ENCODE peak calls at places on chromosomes 3 and 15, in nine cellular contexts. One of them, this sample, is unnamed.

GRCh38 chr15:57472861-57473260 is 96.6 kb downstream of the CGNL1 start:
- DNase-seq in right lobe of liver: no peak
- DNase-seq in adrenal gland: no peak
- DNase-seq in IMR-90: peak; percentile 21
- DNase-seq in prostate gland: no peak
- DNase-seq in breast epithelium: no peak
- DNase-seq in body of pancreas: no peak
- DNase-seq in gastrocnemius medialis: no peak
- DNase-seq in K562: no peak
- DNase-seq in this sample: no peak

GRCh38 chr3:12934431-12934830 is 93.1 kb upstream of the RPL32 start:
- DNase-seq in K562: no peak
- DNase-seq in IMR-90: no peak
- DNase-seq in breast epithelium: peak; percentile 55
- DNase-seq in gastrocnemius medialis: peak; percentile 62
- DNase-seq in right lobe of liver: no peak
- DNase-seq in prostate gland: peak; percentile 33
- DNase-seq in adrenal gland: peak; percentile 92
- DNase-seq in body of pancreas: peak; percentile 88
- DNase-seq in this sample: peak; percentile 72

GRCh38 chr3:133366921-133367320 is 32.9 kb upstream of the BFSP2 start:
- DNase-seq in breast epithelium: no peak
- DNase-seq in body of pancreas: no peak
- DNase-seq in IMR-90: no peak
- DNase-seq in gastrocnemius medialis: no peak
- DNase-seq in right lobe of liver: no peak
- DNase-seq in prostate gland: no peak
- DNase-seq in K562: no peak
- DNase-seq in adrenal gland: no peak
- DNase-seq in this sample: no peak

GRCh38 chr3:57952208-57952631 is 56.0 kb upstream of the FLNB start:
- DNase-seq in adrenal gland: peak; percentile 49
- DNase-seq in body of pancreas: no peak
- DNase-seq in IMR-90: peak; percentile 96
- DNase-seq in right lobe of liver: no peak
- DNase-seq in prostate gland: no peak
- DNase-seq in breast epithelium: peak; percentile 76
- DNase-seq in gastrocnemius medialis: peak; percentile 51
- DNase-seq in K562: peak; percentile 13
- DNase-seq in this sample: peak; percentile 64

GRCh38 chr3:74067296-74067695 is 442.6 kb upstream of the PDZRN3 start:
- DNase-seq in body of pancreas: no peak
- DNase-seq in breast epithelium: no peak
- DNase-seq in adrenal gland: peak; percentile 79
- DNase-seq in IMR-90: peak; percentile 32
- DNase-seq in gastrocnemius medialis: no peak
- DNase-seq in K562: no peak
- DNase-seq in prostate gland: peak; percentile 10
- DNase-seq in right lobe of liver: peak; percentile 82
- DNase-seq in this sample: no peak

GRCh38 chr3:103048371-103048722 is 613.5 kb downstream of the ZPLD1 start:
- DNase-seq in prostate gland: no peak
- DNase-seq in gastrocnemius medialis: no peak
- DNase-seq in adrenal gland: no peak
- DNase-seq in body of pancreas: no peak
- DNase-seq in right lobe of liver: no peak
- DNase-seq in breast epithelium: no peak
- DNase-seq in IMR-90: no peak
- DNase-seq in K562: no peak
- DNase-seq in this sample: no peak

GRCh38 chr3:55267206-55267930 is 219.7 kb downstream of the WNT5A start:
- DNase-seq in gastrocnemius medialis: no peak
- DNase-seq in prostate gland: no peak
- DNase-seq in adrenal gland: no peak
- DNase-seq in IMR-90: peak; percentile 76
- DNase-seq in K562: no peak
- DNase-seq in right lobe of liver: no peak
- DNase-seq in body of pancreas: no peak
- DNase-seq in breast epithelium: no peak
- DNase-seq in this sample: no peak

GRCh38 chr3:171950373-171950772 is 89.0 kb upstream of the FNDC3B start:
- DNase-seq in gastrocnemius medialis: no peak
- DNase-seq in breast epithelium: no peak
- DNase-seq in adrenal gland: peak; percentile 21
- DNase-seq in right lobe of liver: no peak
- DNase-seq in prostate gland: no peak
- DNase-seq in body of pancreas: no peak
- DNase-seq in IMR-90: peak; percentile 56
- DNase-seq in K562: no peak
- DNase-seq in this sample: no peak

GRCh38 chr3:140093742-140094141 is 158.8 kb downstream of the CLSTN2 start:
- DNase-seq in prostate gland: peak; percentile 93
- DNase-seq in right lobe of liver: no peak
- DNase-seq in adrenal gland: peak; percentile 81
- DNase-seq in K562: no peak
- DNase-seq in breast epithelium: no peak
- DNase-seq in body of pancreas: peak; percentile 90
- DNase-seq in gastrocnemius medialis: peak; percentile 82
- DNase-seq in IMR-90: peak; percentile 46
- DNase-seq in this sample: peak; percentile 74

GRCh38 chr3:82240322-82240721 is 478.9 kb upstream of the GBE1 start:
- DNase-seq in IMR-90: no peak
- DNase-seq in right lobe of liver: no peak
- DNase-seq in body of pancreas: no peak
- DNase-seq in gastrocnemius medialis: no peak
- DNase-seq in adrenal gland: no peak
- DNase-seq in breast epithelium: no peak
- DNase-seq in K562: no peak
- DNase-seq in prostate gland: no peak
- DNase-seq in this sample: no peak

GRCh38 chr3:97942801-97943546 is 29.3 kb downstream of the RIOX2 start:
- DNase-seq in gastrocnemius medialis: no peak
- DNase-seq in K562: no peak
- DNase-seq in IMR-90: no peak
- DNase-seq in adrenal gland: no peak
- DNase-seq in right lobe of liver: no peak
- DNase-seq in prostate gland: no peak
- DNase-seq in breast epithelium: no peak
- DNase-seq in body of pancreas: no peak
- DNase-seq in this sample: no peak

GRCh38 chr15:62886431-62887071 is 156.0 kb upstream of the TPM1 start:
- DNase-seq in breast epithelium: no peak
- DNase-seq in gastrocnemius medialis: no peak
- DNase-seq in IMR-90: peak; percentile 37
- DNase-seq in prostate gland: no peak
- DNase-seq in body of pancreas: no peak
- DNase-seq in right lobe of liver: peak; percentile 71
- DNase-seq in K562: no peak
- DNase-seq in adrenal gland: no peak
- DNase-seq in this sample: no peak

GRCh38 chr3:46876313-46877300 is 914 bp upstream of the PTH1R start:
- DNase-seq in breast epithelium: no peak
- DNase-seq in right lobe of liver: no peak
- DNase-seq in prostate gland: no peak
- DNase-seq in adrenal gland: no peak
- DNase-seq in gastrocnemius medialis: no peak
- DNase-seq in IMR-90: no peak
- DNase-seq in K562: no peak
- DNase-seq in body of pancreas: no peak
- DNase-seq in this sample: no peak

GRCh38 chr3:44048196-44048924 is 193.3 kb upstream of the TOPAZ1 start:
- DNase-seq in prostate gland: no peak
- DNase-seq in body of pancreas: no peak
- DNase-seq in adrenal gland: no peak
- DNase-seq in breast epithelium: no peak
- DNase-seq in right lobe of liver: no peak
- DNase-seq in K562: no peak
- DNase-seq in gastrocnemius medialis: no peak
- DNase-seq in IMR-90: no peak
- DNase-seq in this sample: peak; percentile 57

GRCh38 chr15:101394056-101394630 is 95.4 kb downstream of the PCSK6 start:
- DNase-seq in IMR-90: no peak
- DNase-seq in breast epithelium: no peak
- DNase-seq in K562: no peak
- DNase-seq in prostate gland: no peak
- DNase-seq in adrenal gland: no peak
- DNase-seq in right lobe of liver: no peak
- DNase-seq in body of pancreas: no peak
- DNase-seq in gastrocnemius medialis: no peak
- DNase-seq in this sample: no peak

GRCh38 chr3:10550705-10551104 is 45.3 kb upstream of the ATP2B2 start:
- DNase-seq in breast epithelium: peak; percentile 12
- DNase-seq in K562: no peak
- DNase-seq in prostate gland: no peak
- DNase-seq in IMR-90: no peak
- DNase-seq in gastrocnemius medialis: peak; percentile 65
- DNase-seq in right lobe of liver: peak; percentile 18
- DNase-seq in body of pancreas: no peak
- DNase-seq in adrenal gland: no peak
- DNase-seq in this sample: no peak

GRCh38 chr3:30625541-30626438 is 19.4 kb downstream of the TGFBR2 start:
- DNase-seq in IMR-90: peak; percentile 88
- DNase-seq in prostate gland: no peak
- DNase-seq in right lobe of liver: peak; percentile 71
- DNase-seq in body of pancreas: no peak
- DNase-seq in gastrocnemius medialis: no peak
- DNase-seq in adrenal gland: no peak
- DNase-seq in breast epithelium: no peak
- DNase-seq in K562: no peak
- DNase-seq in this sample: no peak

GRCh38 chr3:23810342-23811116 is 4.8 kb downstream of the UBE2E1 start:
- DNase-seq in body of pancreas: peak; percentile 54
- DNase-seq in right lobe of liver: peak; percentile 64
- DNase-seq in IMR-90: no peak
- DNase-seq in adrenal gland: peak; percentile 49
- DNase-seq in K562: peak; percentile 50
- DNase-seq in breast epithelium: no peak
- DNase-seq in prostate gland: no peak
- DNase-seq in gastrocnemius medialis: peak; percentile 60
- DNase-seq in this sample: peak; percentile 60

DNA sequence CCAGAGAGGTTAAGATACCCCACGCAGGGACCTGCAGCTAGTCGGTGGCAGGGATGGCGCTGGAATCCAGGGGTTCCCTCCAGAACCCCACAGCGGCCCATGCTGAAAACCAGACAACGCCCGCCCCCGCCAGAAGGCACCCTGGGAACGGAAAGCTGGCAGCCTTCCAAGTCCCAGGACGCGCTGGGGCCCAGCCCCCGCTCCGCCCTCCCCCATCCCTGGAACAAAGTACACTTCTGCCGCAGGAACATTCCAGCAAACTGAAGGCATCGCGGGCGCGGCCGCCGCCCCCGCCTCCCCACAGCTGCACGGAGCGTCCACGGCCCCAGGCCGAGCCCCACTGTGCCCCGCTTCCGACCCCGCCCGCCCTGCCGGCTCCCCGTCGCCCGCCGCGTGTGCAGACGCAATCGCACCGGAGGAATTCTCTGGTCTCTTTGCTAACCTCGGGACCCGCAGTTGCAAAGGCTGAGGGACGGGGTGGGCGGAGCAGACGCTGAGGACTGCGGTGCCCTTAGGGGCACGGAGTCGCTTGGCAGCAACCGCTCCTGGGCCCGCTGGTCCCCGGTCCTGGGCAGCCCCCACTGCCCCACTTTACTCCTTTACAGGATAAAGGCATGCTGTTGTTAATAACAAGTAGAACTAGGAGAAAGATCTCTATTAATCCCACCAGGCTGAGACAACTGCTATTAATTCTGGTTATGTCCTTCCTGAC is 44.8 kb upstream of the RNU6-1 start:
- DNase-seq in prostate gland: peak; percentile 67
- DNase-seq in adrenal gland: peak; percentile 84
- DNase-seq in IMR-90: peak; percentile 54
- DNase-seq in K562: peak; percentile 96
- DNase-seq in gastrocnemius medialis: peak; percentile 68
- DNase-seq in right lobe of liver: peak; percentile 95
- DNase-seq in body of pancreas: peak; percentile 88
- DNase-seq in breast epithelium: peak; percentile 83
- DNase-seq in this sample: peak; percentile 95
- TF ChIP-seq POLR2A in prostate gland: no peak
- TF ChIP-seq POLR2A in adrenal gland: no peak
- TF ChIP-seq POLR2A in IMR-90: no peak
- TF ChIP-seq POLR2A in K562: peak; percentile 65
- TF ChIP-seq POLR2A in gastrocnemius medialis: no peak
- TF ChIP-seq POLR2A in right lobe of liver: peak; percentile 69
- TF ChIP-seq POLR2A in body of pancreas: peak; percentile 50
- TF ChIP-seq POLR2A in breast epithelium: no peak
- TF ChIP-seq POLR2A in this sample: no peak

GRCh38 chr3:112482675-112483074 is 16.6 kb downstream of the BTLA start:
- DNase-seq in breast epithelium: no peak
- DNase-seq in K562: no peak
- DNase-seq in gastrocnemius medialis: no peak
- DNase-seq in prostate gland: no peak
- DNase-seq in adrenal gland: no peak
- DNase-seq in right lobe of liver: no peak
- DNase-seq in body of pancreas: no peak
- DNase-seq in IMR-90: no peak
- DNase-seq in this sample: no peak
- H3K27ac ChIP-seq in breast epithelium: no peak overlapping the region
- H3K27ac ChIP-seq in K562: no peak overlapping the region
- H3K27ac ChIP-seq in gastrocnemius medialis: no peak overlapping the region
- H3K27ac ChIP-seq in prostate gland: no peak overlapping the region
- H3K27ac ChIP-seq in adrenal gland: no peak overlapping the region
- H3K27ac ChIP-seq in right lobe of liver: no peak overlapping the region
- H3K27ac ChIP-seq in body of pancreas: no peak overlapping the region
- H3K27ac ChIP-seq in IMR-90: no peak overlapping the region
- H3K27ac ChIP-seq in this sample: no peak overlapping the region

GRCh38 chr3:138987181-138987580 is 18.9 kb downstream of the PRR23A start:
- DNase-seq in gastrocnemius medialis: no peak
- DNase-seq in K562: no peak
- DNase-seq in body of pancreas: no peak
- DNase-seq in right lobe of liver: no peak
- DNase-seq in prostate gland: no peak
- DNase-seq in breast epithelium: no peak
- DNase-seq in IMR-90: no peak
- DNase-seq in adrenal gland: no peak
- DNase-seq in this sample: no peak

DNA sequence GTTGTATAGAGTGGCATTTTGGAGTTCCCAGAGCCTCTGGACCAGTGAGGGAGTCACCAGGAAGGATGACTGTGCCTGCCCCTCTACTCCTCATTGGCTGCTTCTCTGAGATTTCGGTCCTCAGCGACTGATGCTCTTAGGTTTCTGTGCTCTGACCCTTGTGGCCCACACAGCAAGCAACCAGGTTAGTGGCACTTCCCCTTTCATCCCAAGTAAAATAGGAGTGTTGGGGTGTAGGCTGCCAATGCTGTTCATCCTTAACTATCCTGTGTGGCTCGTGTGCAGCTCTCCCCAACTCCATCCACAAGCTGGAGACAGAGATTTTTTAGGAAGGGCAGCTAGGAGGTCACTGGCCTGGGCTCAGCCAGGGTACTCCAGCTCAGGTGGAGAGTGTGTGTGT is 21.3 kb downstream of the PRR23A start:
- DNase-seq in breast epithelium: no peak
- DNase-seq in gastrocnemius medialis: no peak
- DNase-seq in prostate gland: no peak
- DNase-seq in body of pancreas: no peak
- DNase-seq in right lobe of liver: no peak
- DNase-seq in K562: no peak
- DNase-seq in adrenal gland: no peak
- DNase-seq in IMR-90: no peak
- DNase-seq in this sample: no peak
- H3K27me3 ChIP-seq in breast epithelium: no peaks in the 10 kb centered on the region
- H3K27me3 ChIP-seq in gastrocnemius medialis: no peaks in the 10 kb centered on the region
- H3K27me3 ChIP-seq in prostate gland: no peaks in the 10 kb centered on the region
- H3K27me3 ChIP-seq in body of pancreas: no peaks in the 10 kb centered on the region
- H3K27me3 ChIP-seq in right lobe of liver: no peaks in the 10 kb centered on the region
- H3K27me3 ChIP-seq in K562: peaks cover 17% of the 10 kb centered on the region
- H3K27me3 ChIP-seq in adrenal gland: no peaks in the 10 kb centered on the region
- H3K27me3 ChIP-seq in IMR-90: peaks cover 8% of the 10 kb centered on the region
- H3K27me3 ChIP-seq in this sample: no peaks in the 10 kb centered on the region

GRCh38 chr3:123620338-123620737 is 35.5 kb upstream of the HACD2 start:
- DNase-seq in IMR-90: peak; percentile 94
- DNase-seq in right lobe of liver: no peak
- DNase-seq in K562: no peak
- DNase-seq in prostate gland: peak; percentile 26
- DNase-seq in adrenal gland: no peak
- DNase-seq in breast epithelium: peak; percentile 58
- DNase-seq in gastrocnemius medialis: no peak
- DNase-seq in body of pancreas: no peak
- DNase-seq in this sample: no peak
- TF ChIP-seq POLR2A in IMR-90: peak; percentile 72
- TF ChIP-seq POLR2A in right lobe of liver: no peak
- TF ChIP-seq POLR2A in K562: no peak
- TF ChIP-seq POLR2A in prostate gland: peak; percentile 34
- TF ChIP-seq POLR2A in adrenal gland: no peak
- TF ChIP-seq POLR2A in breast epithelium: peak; percentile 16
- TF ChIP-seq POLR2A in gastrocnemius medialis: no peak
- TF ChIP-seq POLR2A in body of pancreas: no peak
- TF ChIP-seq POLR2A in this sample: no peak